ENCODE peak calls at places on chromosome 4, in four cellular contexts. U, M, V and I are unnamed samples.

GRCh38 chr4:120718979-120719566 is 203.5 kb downstream of the PRDM5 start:
- DNase-seq in M (peak), U (no peak), V (peak), I (no peak)

GRCh38 chr4:111652206-111652605 is 493.0 kb upstream of the FAM241A start:
- DNase-seq in M (no peak), V (no peak), U (no peak), I (no peak)

GRCh38 chr4:83716874-83717273 is 181.0 kb downstream of the GPAT3 start:
- DNase-seq in U (no peak), M (no peak), V (no peak), I (no peak)

GRCh38 chr4:5738061-5738460 is 27.1 kb downstream of the EVC start:
- DNase-seq in M (no peak), V (no peak), U (no peak), I (no peak)

GRCh38 chr4:113069212-113069892 is 19.9 kb downstream of the ANK2 start:
- DNase-seq in U (no peak), V (no peak), M (peak), I (peak)

GRCh38 chr4:138961687-138962086 is 53.9 kb upstream of the NOCT start:
- DNase-seq in M (no peak), V (no peak), U (no peak), I (no peak)

GRCh38 chr4:113760094-113760851 is 1.3 kb downstream of the CAMK2D start:
- DNase-seq in M (no peak), U (no peak), V (no peak), I (peak)

GRCh38 chr4:118221193-118221800 is 131.5 kb downstream of the PRSS12 start:
- DNase-seq in M (no peak), V (no peak), U (no peak), I (no peak)

GRCh38 chr4:176443117-176443516 is 123.4 kb downstream of the SPCS3 start:
- DNase-seq in V (no peak), U (no peak), M (no peak), I (peak)

GRCh38 chr4:54229631-54230478 is 762 bp downstream of the PDGFRA start:
- DNase-seq in V (no peak), M (no peak), U (no peak), I (no peak)

GRCh38 chr4:16641971-16642370 is 256.5 kb downstream of the LDB2 start:
- DNase-seq in V (no peak), M (no peak), U (no peak), I (no peak)

GRCh38 chr4:28621541-28621940 is 1760.9 kb downstream of the STIM2 start:
- DNase-seq in M (no peak), U (no peak), V (no peak), I (no peak)

GRCh38 chr4:82975792-82976191 is 34.8 kb downstream of the LIN54 start:
- DNase-seq in V (no peak), U (no peak), M (no peak), I (no peak)

GRCh38 chr4:37225778-37226177 is 18.8 kb upstream of the NWD2 start:
- DNase-seq in V (peak), U (no peak), M (no peak), I (no peak)

GRCh38 chr4:3021127-3021526 is 53.2 kb downstream of the HTT-AS start:
- DNase-seq in V (no peak), M (no peak), U (no peak), I (no peak)

GRCh38 chr4:115107411-115107810 is 6.0 kb downstream of the NDST4 start:
- DNase-seq in U (no peak), M (no peak), V (no peak), I (no peak)

GRCh38 chr4:159047478-159048165 is 55.3 kb upstream of the RAPGEF2 start:
- DNase-seq in V (peak), M (peak), U (no peak), I (peak)

GRCh38 chr4:88792268-88792781 is 94.7 kb upstream of the NAP1L5 start:
- DNase-seq in V (no peak), U (peak), M (peak), I (peak)

GRCh38 chr4:24643774-24644520 is 59.6 kb upstream of the DHX15 start:
- DNase-seq in U (no peak), V (no peak), M (no peak), I (no peak)

GRCh38 chr4:4388418-4388817 is 1.5 kb downstream of the NSG1 start:
- DNase-seq in V (no peak), M (no peak), U (no peak), I (no peak)

GRCh38 chr4:78704981-78705757 is 71.0 kb upstream of the BMP2K start:
- DNase-seq in U (no peak), M (peak), V (no peak), I (peak)

GRCh38 chr4:84389406-84389805 is 109.7 kb downstream of the NKX6-1 start:
- DNase-seq in M (no peak), V (no peak), U (no peak), I (no peak)

GRCh38 chr4:119550857-119551532 is 77.6 kb downstream of the PDE5A start:
- DNase-seq in M (no peak), U (no peak), V (no peak), I (no peak)

GRCh38 chr4:98474408-98474844 is 184.0 kb downstream of the TSPAN5 start:
- DNase-seq in M (no peak), V (no peak), U (no peak), I (no peak)

GRCh38 chr4:105894570-105895323 is 524 bp upstream of the NPNT start:
- DNase-seq in M (no peak), U (no peak), V (no peak), I (no peak)

GRCh38 chr4:1171306-1172227 is 816 bp downstream of the SPON2 start:
- DNase-seq in V (no peak), U (no peak), M (no peak), I (no peak)
- TF ChIP-seq HDAC2 in V (no peak), U (no peak), M (no peak), I (no peak)

DNA sequence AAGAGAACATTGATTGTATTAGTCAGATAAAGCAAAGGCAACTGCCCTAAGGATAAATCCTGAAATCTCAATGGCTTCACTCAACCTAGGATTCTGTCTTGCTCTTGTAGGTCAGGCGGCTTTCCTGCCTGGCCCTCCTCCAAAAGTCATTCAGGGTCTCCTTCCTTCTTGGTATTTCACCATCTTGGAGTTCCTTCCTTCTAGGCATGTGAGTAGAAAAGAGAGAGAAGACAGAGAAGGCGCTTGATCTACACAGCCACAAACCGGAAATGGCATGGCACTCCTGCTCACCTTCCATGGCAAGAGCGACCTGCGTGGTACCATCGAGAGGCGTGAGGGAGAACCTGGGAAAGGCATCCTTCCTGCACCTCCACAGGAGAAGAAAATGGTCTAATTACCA is 45.3 kb upstream of the HELT start:
- DNase-seq in V (no peak), M (no peak), U (no peak), I (no peak)
- TF ChIP-seq CHD4 in V (no peak), M (no peak), U (no peak), I (no peak)

GRCh38 chr4:34854451-34854850 is 1389.9 kb downstream of the ARAP2 start:
- DNase-seq in M (no peak), U (no peak), V (no peak), I (no peak)
- TF ChIP-seq POLR2A in M (no peak), U (no peak), V (no peak), I (no peak)

DNA sequence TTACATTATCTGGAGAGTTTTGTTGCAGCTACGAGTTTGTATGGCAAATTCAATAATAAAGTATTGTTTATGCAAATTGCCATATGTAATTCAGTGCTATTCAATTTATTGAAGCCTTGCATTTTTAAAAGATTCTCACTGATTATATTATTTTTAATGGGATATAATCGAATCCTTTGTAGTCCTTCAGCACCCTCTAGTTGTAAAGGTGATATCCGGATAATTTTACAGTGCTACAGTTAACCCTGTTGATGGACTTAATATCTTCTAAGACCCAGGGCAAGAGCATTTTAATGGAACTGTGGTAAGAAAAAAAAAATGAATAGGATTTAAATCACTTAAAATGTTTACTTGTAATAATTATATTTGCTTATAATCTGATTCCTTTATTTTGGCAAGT is 48.5 kb upstream of the GRIA2 start:
- DNase-seq in V (no peak), M (no peak), U (no peak), I (no peak)
- TF ChIP-seq HDAC2 in V (no peak), M (no peak), U (no peak), I (no peak)

GRCh38 chr4:189294570-189294969 is 646.1 kb upstream of the FRG1 start:
- DNase-seq in M (no peak), U (no peak), V (no peak), I (no peak)

DNA sequence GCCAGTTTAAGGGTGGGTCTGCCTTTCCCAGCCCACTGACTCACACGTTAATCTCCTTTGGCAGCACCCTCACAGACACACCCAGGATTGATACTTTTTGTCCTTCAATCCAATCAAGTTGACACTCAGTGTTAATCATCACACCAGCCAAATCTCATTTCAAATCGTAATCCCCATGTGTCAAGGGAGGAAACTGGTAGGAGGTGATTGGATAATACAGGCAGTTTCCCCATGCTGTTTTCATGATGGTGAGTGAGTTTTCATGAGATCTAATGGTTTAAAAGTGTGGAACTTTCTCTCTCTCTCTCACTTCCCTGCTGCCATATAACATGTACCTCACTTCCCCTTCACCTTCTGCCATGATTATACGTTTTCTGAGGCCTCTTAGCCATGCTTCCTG is 647.2 kb upstream of the FRG1 start:
- DNase-seq in V (no peak), M (no peak), U (no peak), I (no peak)
- TF ChIP-seq CHD4 in V (no peak), M (no peak), U (no peak), I (no peak)

DNA sequence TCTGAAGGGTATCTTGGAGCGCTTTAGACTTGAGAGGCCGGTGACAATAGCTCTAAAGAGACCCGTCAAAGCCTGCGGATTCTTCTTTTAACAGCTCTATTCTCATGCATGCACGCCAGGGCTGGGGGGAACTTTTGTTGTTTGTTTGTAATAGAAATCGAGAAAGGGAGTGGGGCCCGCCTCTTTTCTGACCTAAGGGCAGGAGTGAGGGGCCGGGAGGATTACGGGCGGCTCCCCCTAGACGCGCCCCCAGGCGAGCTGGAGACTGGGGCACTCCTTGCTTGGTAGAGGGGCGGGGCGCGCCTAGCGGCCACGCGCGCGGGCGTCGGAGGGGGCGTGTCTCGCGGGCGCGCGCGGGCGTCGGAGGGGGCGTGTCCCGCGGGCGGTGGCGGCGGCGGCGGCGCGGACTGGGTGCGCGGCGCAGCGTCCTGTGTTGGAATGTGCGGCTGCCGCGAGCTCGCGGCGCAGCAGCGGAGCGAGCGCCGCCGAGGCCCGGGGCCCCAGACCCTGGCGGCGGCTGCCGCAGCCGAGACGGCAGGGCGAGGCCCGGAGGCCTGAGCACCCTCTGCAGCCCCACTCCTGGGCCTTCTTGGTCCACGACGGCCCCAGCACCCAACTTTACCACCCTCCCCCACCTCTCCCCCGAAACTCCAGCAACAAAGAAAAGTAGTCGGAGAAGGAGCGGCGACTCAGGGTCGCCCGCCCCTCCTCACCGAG is at the start of gene REST:
- DNase-seq in U (no peak), M (peak), V (peak), I (peak)
- TF ChIP-seq POLR2A in U (peak), M (peak), V (no peak), I (peak)

GRCh38 chr4:140149851-140150635 is 3.9 kb downstream of the MAML3 start:
- DNase-seq in U (no peak), V (peak), M (no peak), I (peak)
- TF ChIP-seq HDAC2 in U (no peak), V (no peak), M (no peak), I (no peak)

DNA sequence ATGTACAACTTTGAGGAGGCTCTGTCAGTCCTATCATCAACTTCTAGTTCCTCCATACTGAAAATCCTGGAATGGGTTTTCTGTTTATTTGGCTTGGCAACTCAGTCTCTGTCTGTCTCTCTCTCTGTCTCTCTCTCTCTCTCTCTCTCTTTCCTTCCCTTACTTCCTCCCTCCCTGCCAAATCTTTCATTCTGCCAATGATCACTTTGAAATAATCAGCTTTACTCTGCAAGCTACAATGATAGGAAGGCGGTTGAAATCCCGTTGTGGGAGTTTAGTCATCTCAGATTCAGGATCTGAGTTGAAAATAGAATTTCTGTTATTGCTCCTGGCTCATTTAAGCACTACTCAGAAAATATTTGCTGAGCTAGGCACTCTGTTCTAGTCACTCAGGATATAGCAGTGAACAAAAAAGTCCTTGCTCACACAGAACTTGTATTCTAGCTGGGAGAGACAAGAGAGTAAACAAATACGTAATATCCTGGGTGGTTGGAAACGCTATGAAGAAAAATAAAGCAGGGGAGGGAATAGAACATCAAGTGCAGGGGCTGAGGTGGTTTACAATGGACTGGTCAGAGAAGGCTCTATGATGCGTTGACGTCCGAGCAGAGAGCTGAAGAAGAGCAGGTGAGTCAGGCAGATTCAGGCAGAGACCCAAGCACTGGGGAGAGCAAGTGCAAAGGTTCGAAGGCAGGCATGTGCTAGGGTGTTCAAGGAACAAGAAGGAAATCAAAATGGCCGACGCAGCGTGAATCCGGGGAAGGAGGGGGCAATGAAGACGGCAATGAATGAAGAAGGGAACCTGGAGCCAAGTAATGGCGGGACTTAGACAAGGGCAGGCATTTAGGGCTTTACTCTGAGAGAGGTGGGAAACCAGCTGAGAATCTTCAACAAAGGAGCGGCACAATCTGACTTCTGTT is 56.5 kb upstream of the DCTD start:
- DNase-seq in M (no peak), V (no peak), U (no peak), I (no peak)
- TF ChIP-seq CHD4 in M (no peak), V (no peak), U (no peak), I (no peak)

GRCh38 chr4:102826105-102826889 is 1.1 kb downstream of the UBE2D3 start:
- DNase-seq in V (no peak), M (no peak), U (no peak), I (no peak)
- TF ChIP-seq POLR2A in V (no peak), M (no peak), U (no peak), I (no peak)

DNA sequence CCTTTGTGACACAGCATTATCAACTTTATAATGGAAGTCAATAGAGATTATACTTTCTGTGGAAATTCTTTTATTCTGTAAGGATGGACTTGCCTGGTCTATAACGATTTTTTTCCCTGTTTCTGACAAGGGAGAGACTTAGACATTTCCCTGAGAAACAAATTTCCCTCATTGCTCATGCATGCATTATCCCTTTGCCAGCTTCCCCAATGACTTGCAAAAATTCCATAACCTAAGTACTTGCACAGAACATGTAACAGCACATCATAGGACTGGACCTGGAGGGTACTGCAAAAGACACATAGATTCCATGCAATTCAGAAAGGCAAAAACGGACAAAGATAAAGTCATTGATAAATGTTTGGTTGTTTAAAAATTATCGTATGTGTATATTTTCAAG is 166.7 kb downstream of the FHIP1A start:
- DNase-seq in M (no peak), V (no peak), U (no peak), I (no peak)
- TF ChIP-seq HDAC2 in M (no peak), V (no peak), U (no peak), I (no peak)